ENCODE peak calls at places on chromosomes 5 and 9, in seven cellular contexts. One of them, this sample, is unnamed.

GRCh38 chr9:19720374-19720773 is 68.5 kb downstream of the SLC24A2 start:
- DNase-seq in brain microvascular endothelial cell: peak
- DNase-seq in cardiac muscle cell: peak
- DNase-seq in psoas muscle: no peak
- DNase-seq in lower leg skin: no peak
- DNase-seq in foreskin fibroblast: peak
- DNase-seq in right atrium auricular region: no peak
- DNase-seq in this sample: no peak

GRCh38 chr5:9361835-9362234 is 184.0 kb downstream of the SEMA5A start:
- DNase-seq in brain microvascular endothelial cell: peak
- DNase-seq in psoas muscle: peak
- DNase-seq in right atrium auricular region: peak
- DNase-seq in foreskin fibroblast: peak
- DNase-seq in cardiac muscle cell: peak
- DNase-seq in lower leg skin: no peak
- DNase-seq in this sample: no peak

GRCh38 chr9:108671794-108672193 is 184.0 kb downstream of the ACTL7B start:
- DNase-seq in psoas muscle: no peak
- DNase-seq in right atrium auricular region: no peak
- DNase-seq in cardiac muscle cell: no peak
- DNase-seq in foreskin fibroblast: peak
- DNase-seq in brain microvascular endothelial cell: no peak
- DNase-seq in lower leg skin: no peak
- DNase-seq in this sample: peak

GRCh38 chr9:8262625-8263622 is 463.3 kb upstream of the DMAC1 start:
- DNase-seq in brain microvascular endothelial cell: no peak
- DNase-seq in psoas muscle: no peak
- DNase-seq in right atrium auricular region: no peak
- DNase-seq in lower leg skin: no peak
- DNase-seq in foreskin fibroblast: peak
- DNase-seq in cardiac muscle cell: peak
- DNase-seq in this sample: no peak

GRCh38 chr5:36666986-36667385 is 60.6 kb downstream of the SLC1A3 start:
- DNase-seq in psoas muscle: no peak
- DNase-seq in brain microvascular endothelial cell: no peak
- DNase-seq in lower leg skin: no peak
- DNase-seq in right atrium auricular region: no peak
- DNase-seq in foreskin fibroblast: no peak
- DNase-seq in cardiac muscle cell: no peak
- DNase-seq in this sample: no peak

GRCh38 chr5:128341056-128341455 is 197.0 kb downstream of the FBN2 start:
- DNase-seq in psoas muscle: no peak
- DNase-seq in cardiac muscle cell: no peak
- DNase-seq in foreskin fibroblast: peak
- DNase-seq in brain microvascular endothelial cell: no peak
- DNase-seq in lower leg skin: no peak
- DNase-seq in right atrium auricular region: no peak
- DNase-seq in this sample: no peak

GRCh38 chr5:157563373-157564148 is 12.0 kb downstream of the ADAM19 start:
- DNase-seq in psoas muscle: peak
- DNase-seq in lower leg skin: no peak
- DNase-seq in brain microvascular endothelial cell: peak
- DNase-seq in cardiac muscle cell: no peak
- DNase-seq in foreskin fibroblast: peak
- DNase-seq in right atrium auricular region: no peak
- DNase-seq in this sample: no peak

GRCh38 chr9:134663084-134663483 is 21.5 kb downstream of the COL5A1 start:
- DNase-seq in brain microvascular endothelial cell: no peak
- DNase-seq in lower leg skin: no peak
- DNase-seq in cardiac muscle cell: no peak
- DNase-seq in psoas muscle: no peak
- DNase-seq in foreskin fibroblast: no peak
- DNase-seq in right atrium auricular region: no peak
- DNase-seq in this sample: no peak

GRCh38 chr9:14962193-14962899 is 52.1 kb upstream of the FREM1 start:
- DNase-seq in brain microvascular endothelial cell: no peak
- DNase-seq in lower leg skin: no peak
- DNase-seq in cardiac muscle cell: no peak
- DNase-seq in foreskin fibroblast: peak
- DNase-seq in psoas muscle: no peak
- DNase-seq in right atrium auricular region: no peak
- DNase-seq in this sample: no peak
- H3K4me3 ChIP-seq in brain microvascular endothelial cell: no peak
- H3K4me3 ChIP-seq in lower leg skin: no peak
- H3K4me3 ChIP-seq in cardiac muscle cell: no peak
- H3K4me3 ChIP-seq in foreskin fibroblast: no peak
- H3K4me3 ChIP-seq in psoas muscle: no peak
- H3K4me3 ChIP-seq in right atrium auricular region: no peak
- H3K4me3 ChIP-seq in this sample: no peak

DNA sequence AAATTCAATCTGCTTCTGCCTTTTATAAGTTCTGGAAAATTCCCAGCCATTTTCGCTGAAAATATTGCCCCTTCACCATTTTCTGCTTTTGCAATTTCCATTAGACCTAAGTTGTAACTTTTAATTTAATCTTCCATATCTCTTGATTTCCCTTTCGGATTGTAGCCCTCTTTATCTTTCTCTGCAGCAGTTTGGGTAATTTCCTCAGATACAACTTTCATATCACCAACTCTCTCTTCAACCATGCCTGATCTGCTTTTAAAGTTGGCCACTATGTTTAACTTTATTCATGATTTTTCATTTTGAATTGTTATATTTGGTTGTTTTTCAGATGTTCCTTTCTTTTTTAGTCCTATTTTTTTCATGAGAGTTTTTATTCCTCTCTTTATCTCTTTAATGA is 157.0 kb upstream of the VLDLR start:
- DNase-seq in right atrium auricular region: no peak
- DNase-seq in lower leg skin: no peak
- DNase-seq in psoas muscle: no peak
- DNase-seq in cardiac muscle cell: no peak
- DNase-seq in foreskin fibroblast: no peak
- DNase-seq in brain microvascular endothelial cell: no peak
- DNase-seq in this sample: no peak
- TF ChIP-seq CTCF in right atrium auricular region: no peak
- TF ChIP-seq CTCF in lower leg skin: no peak
- TF ChIP-seq CTCF in psoas muscle: no peak
- TF ChIP-seq CTCF in cardiac muscle cell: no peak
- TF ChIP-seq CTCF in foreskin fibroblast: no peak
- TF ChIP-seq CTCF in brain microvascular endothelial cell: no peak
- TF ChIP-seq CTCF in this sample: no peak

DNA sequence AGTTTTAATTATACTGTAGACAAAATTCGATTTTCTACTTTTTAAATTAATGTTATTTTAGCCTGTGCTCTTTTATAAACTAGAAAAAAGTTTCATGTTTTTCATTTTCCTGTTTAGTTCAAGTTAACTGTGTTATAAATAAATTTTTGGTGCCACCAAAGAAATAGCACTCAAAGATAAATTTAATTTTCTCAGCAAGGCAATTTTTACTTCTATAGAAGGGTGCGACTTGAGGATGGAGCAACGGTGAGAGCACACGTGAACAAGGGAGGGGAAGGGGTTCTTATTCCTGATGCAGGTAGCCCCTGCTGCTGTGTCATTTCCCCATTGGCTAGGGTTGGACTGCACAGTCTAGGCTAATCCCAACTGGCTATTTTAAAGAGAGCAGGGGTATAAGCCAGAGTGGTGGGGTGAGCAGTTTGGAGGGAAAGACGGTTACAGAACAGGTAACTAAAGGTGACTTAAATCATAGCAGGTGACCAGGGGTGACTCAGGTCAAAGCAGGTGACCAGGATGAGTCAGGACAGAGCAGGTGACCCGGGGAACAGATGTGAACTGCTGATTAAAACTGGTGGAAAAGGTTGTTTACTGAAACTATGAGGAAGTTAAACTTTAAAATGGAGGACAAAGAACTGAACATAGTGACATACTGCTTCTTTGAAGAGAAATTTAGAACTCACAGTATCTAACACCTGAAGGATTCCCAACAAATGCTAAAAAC is 104.6 kb upstream of the GPBP1 start:
- DNase-seq in brain microvascular endothelial cell: no peak
- DNase-seq in right atrium auricular region: no peak
- DNase-seq in lower leg skin: no peak
- DNase-seq in cardiac muscle cell: no peak
- DNase-seq in foreskin fibroblast: no peak
- DNase-seq in psoas muscle: no peak
- DNase-seq in this sample: no peak
- H3K4me3 ChIP-seq in brain microvascular endothelial cell: no peak
- H3K4me3 ChIP-seq in right atrium auricular region: no peak
- H3K4me3 ChIP-seq in lower leg skin: no peak
- H3K4me3 ChIP-seq in cardiac muscle cell: no peak
- H3K4me3 ChIP-seq in foreskin fibroblast: no peak
- H3K4me3 ChIP-seq in psoas muscle: no peak
- H3K4me3 ChIP-seq in this sample: no peak

DNA sequence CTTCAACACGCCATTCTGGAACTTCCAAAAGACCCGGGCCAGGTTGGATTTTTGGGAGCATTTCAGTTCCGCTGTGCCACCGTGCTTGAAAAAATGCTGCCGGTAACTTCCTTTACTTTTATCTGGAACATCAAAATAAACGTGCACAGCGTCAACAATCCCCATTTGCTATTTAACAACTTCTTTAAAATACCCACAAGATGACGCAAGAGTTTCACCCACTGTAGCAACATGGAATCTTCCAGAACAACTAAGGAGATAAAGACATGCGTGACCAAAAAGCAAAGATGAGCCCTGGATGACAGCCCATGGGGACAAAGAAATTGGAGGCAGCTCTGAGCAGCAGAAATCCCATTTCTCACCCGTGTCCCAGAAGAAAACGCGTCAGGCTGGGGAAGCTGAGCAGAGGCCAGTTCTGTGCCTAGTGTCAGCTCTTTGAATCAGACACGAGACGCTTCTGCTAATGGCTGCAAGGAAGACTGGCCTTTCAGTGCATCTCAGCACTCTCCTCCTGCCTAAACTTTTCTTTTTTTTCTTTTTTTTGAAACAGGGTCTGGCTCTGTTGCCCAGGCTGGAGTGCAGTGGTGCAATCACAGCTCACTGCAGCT is 61.3 kb downstream of the SECISBP2 start:
- DNase-seq in brain microvascular endothelial cell: no peak
- DNase-seq in lower leg skin: no peak
- DNase-seq in psoas muscle: no peak
- DNase-seq in cardiac muscle cell: no peak
- DNase-seq in right atrium auricular region: no peak
- DNase-seq in foreskin fibroblast: no peak
- DNase-seq in this sample: no peak
- TF ChIP-seq CTCF in brain microvascular endothelial cell: no peak
- TF ChIP-seq CTCF in lower leg skin: no peak
- TF ChIP-seq CTCF in psoas muscle: no peak
- TF ChIP-seq CTCF in cardiac muscle cell: no peak
- TF ChIP-seq CTCF in right atrium auricular region: no peak
- TF ChIP-seq CTCF in foreskin fibroblast: no peak
- TF ChIP-seq CTCF in this sample: no peak

GRCh38 chr5:131947445-131947844 is 2.0 kb upstream of the MEIKIN start:
- DNase-seq in cardiac muscle cell: no peak
- DNase-seq in foreskin fibroblast: no peak
- DNase-seq in lower leg skin: no peak
- DNase-seq in psoas muscle: no peak
- DNase-seq in right atrium auricular region: no peak
- DNase-seq in brain microvascular endothelial cell: no peak
- DNase-seq in this sample: no peak

GRCh38 chr5:131944700-131945550 is 538 bp downstream of the MEIKIN start:
- DNase-seq in brain microvascular endothelial cell: no peak
- DNase-seq in cardiac muscle cell: no peak
- DNase-seq in psoas muscle: no peak
- DNase-seq in right atrium auricular region: no peak
- DNase-seq in foreskin fibroblast: no peak
- DNase-seq in lower leg skin: no peak
- DNase-seq in this sample: no peak

GRCh38 chr5:131939690-131940345 is 5.6 kb downstream of the MEIKIN start:
- DNase-seq in brain microvascular endothelial cell: no peak
- DNase-seq in cardiac muscle cell: no peak
- DNase-seq in lower leg skin: no peak
- DNase-seq in right atrium auricular region: no peak
- DNase-seq in psoas muscle: no peak
- DNase-seq in foreskin fibroblast: no peak
- DNase-seq in this sample: no peak

GRCh38 chr5:131945551-131945882 is at the start of gene MEIKIN:
- DNase-seq in lower leg skin: no peak
- DNase-seq in foreskin fibroblast: no peak
- DNase-seq in psoas muscle: no peak
- DNase-seq in brain microvascular endothelial cell: no peak
- DNase-seq in right atrium auricular region: no peak
- DNase-seq in cardiac muscle cell: no peak
- DNase-seq in this sample: no peak

DNA sequence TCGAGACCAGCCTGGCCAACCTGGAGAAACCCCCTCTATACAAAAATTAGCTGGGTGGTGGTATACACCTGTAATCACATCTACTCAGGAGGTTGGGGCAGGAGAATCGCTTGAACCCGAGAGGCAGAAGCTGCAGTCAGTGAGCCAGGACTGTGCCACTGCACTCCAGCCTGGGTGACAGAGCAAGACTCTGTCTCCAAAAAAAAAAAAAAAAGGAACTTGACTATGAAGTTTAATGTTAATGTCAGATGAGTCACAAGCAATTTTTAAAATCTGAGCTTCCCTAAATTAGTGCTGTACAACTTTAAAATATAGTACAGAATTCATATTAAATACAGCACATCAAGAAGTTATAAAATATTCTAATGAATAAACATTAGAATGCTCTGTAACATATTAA is 1.5 kb downstream of the MEIKIN start:
- DNase-seq in brain microvascular endothelial cell: no peak
- DNase-seq in right atrium auricular region: no peak
- DNase-seq in psoas muscle: no peak
- DNase-seq in foreskin fibroblast: no peak
- DNase-seq in cardiac muscle cell: no peak
- DNase-seq in lower leg skin: no peak
- DNase-seq in this sample: no peak
- H3K4me3 ChIP-seq in brain microvascular endothelial cell: no peak
- H3K4me3 ChIP-seq in right atrium auricular region: no peak
- H3K4me3 ChIP-seq in psoas muscle: no peak
- H3K4me3 ChIP-seq in foreskin fibroblast: no peak
- H3K4me3 ChIP-seq in cardiac muscle cell: no peak
- H3K4me3 ChIP-seq in lower leg skin: no peak
- H3K4me3 ChIP-seq in this sample: no peak

GRCh38 chr5:60929024-60929423 is 15.8 kb downstream of the ERCC8 start:
- DNase-seq in foreskin fibroblast: peak
- DNase-seq in right atrium auricular region: no peak
- DNase-seq in psoas muscle: no peak
- DNase-seq in cardiac muscle cell: no peak
- DNase-seq in lower leg skin: no peak
- DNase-seq in brain microvascular endothelial cell: no peak
- DNase-seq in this sample: no peak
- TF ChIP-seq CTCF in foreskin fibroblast: peak
- TF ChIP-seq CTCF in right atrium auricular region: no peak
- TF ChIP-seq CTCF in psoas muscle: no peak
- TF ChIP-seq CTCF in cardiac muscle cell: peak
- TF ChIP-seq CTCF in lower leg skin: no peak
- TF ChIP-seq CTCF in brain microvascular endothelial cell: peak
- TF ChIP-seq CTCF in this sample: peak